ENCODE peak calls at places on chromosomes 12 and 14, in four cellular contexts. N, W, T and G are unnamed samples.

GRCh38 chr12:54024581-54024980 is 3.7 kb upstream of the HOXC6 start:
- DNase-seq in N (no peak), W (no peak), T (no peak), G (no peak)

GRCh38 chr12:124759841-124760508 is 103.7 kb downstream of the SCARB1 start:
- DNase-seq in N (no peak), W (no peak), T (no peak), G (no peak)

GRCh38 chr12:115149685-115150378 is 465.9 kb upstream of the TBX3 start:
- DNase-seq in N (peak; percentile 89), W (no peak), T (peak; percentile 86), G (peak; percentile 82)

GRCh38 chr12:112031472-112031871 is 18.2 kb downstream of the ERP29 start:
- DNase-seq in N (no peak), W (no peak), T (no peak), G (peak; percentile 7)

GRCh38 chr12:4743046-4743445 is 22.8 kb downstream of the GALNT8 start:
- DNase-seq in N (no peak), W (no peak), T (no peak), G (no peak)

GRCh38 chr14:70097576-70098256 is 91.0 kb downstream of the SLC8A3 start:
- DNase-seq in N (no peak), W (no peak), T (no peak), G (no peak)

GRCh38 chr12:98085360-98085759 is 430.0 kb upstream of the TMPO start:
- DNase-seq in N (no peak), W (no peak), T (peak; percentile 8), G (no peak)

GRCh38 chr12:62934799-62935674 is at the start of gene PPM1H:
- DNase-seq in N (no peak), W (peak; percentile 68), T (peak; percentile 22), G (peak; percentile 15)

GRCh38 chr12:34345801-34346200 is 323.5 kb downstream of the ALG10 start:
- DNase-seq in N (no peak), W (no peak), T (no peak), G (no peak)

GRCh38 chr12:22169281-22169824 is 123.3 kb downstream of the CMAS start:
- DNase-seq in N (no peak), W (no peak), T (no peak), G (no peak)

GRCh38 chr12:27332407-27333310 is at the start of gene BMAL2:
- DNase-seq in N (peak; percentile 30), W (no peak), T (peak; percentile 65), G (peak; percentile 42)

GRCh38 chr12:94714378-94714777 is 64.0 kb upstream of the TMCC3 start:
- DNase-seq in N (peak; percentile 56), W (no peak), T (peak; percentile 86), G (peak; percentile 38)

GRCh38 chr12:13537623-13538022 is 341.1 kb downstream of the EMP1 start:
- DNase-seq in N (no peak), W (no peak), T (no peak), G (no peak)

GRCh38 chr14:92589213-92589852 is 75.8 kb downstream of the RIN3 start:
- DNase-seq in N (peak; percentile 32), W (no peak), T (no peak), G (peak; percentile 56)

GRCh38 chr14:81886588-81886987 is 352.9 kb upstream of the SEL1L start:
- DNase-seq in N (no peak), W (no peak), T (no peak), G (no peak)

GRCh38 chr12:33575346-33575745 is 135.7 kb upstream of the SYT10 start:
- DNase-seq in N (no peak), W (no peak), T (no peak), G (no peak)

GRCh38 chr14:75577090-75577489 is 1.3 kb upstream of the FLVCR2 start:
- DNase-seq in N (no peak), W (no peak), T (no peak), G (no peak)

GRCh38 chr12:62006076-62006732 is 254.0 kb upstream of the USP15 start:
- DNase-seq in N (peak; percentile 15), W (peak; percentile 45), T (peak; percentile 42), G (peak; percentile 55)

GRCh38 chr12:110862331-110862730 is 15.5 kb downstream of the CCDC63 start:
- DNase-seq in N (no peak), W (no peak), T (no peak), G (no peak)

GRCh38 chr12:41605528-41606295 is 417.6 kb downstream of the PDZRN4 start:
- DNase-seq in N (no peak), W (no peak), T (peak; percentile 1), G (no peak)

GRCh38 chr12:51424662-51425539 is at the start of gene SLC4A8:
- DNase-seq in N (peak; percentile 84), W (peak; percentile 57), T (peak; percentile 86), G (peak; percentile 75)

GRCh38 chr14:57355081-57355480 is 35.3 kb upstream of the NAA30 start:
- DNase-seq in N (no peak), W (no peak), T (no peak), G (no peak)

GRCh38 chr14:89841855-89842254 is 112.7 kb downstream of the EFCAB11 start:
- DNase-seq in N (no peak), W (no peak), T (no peak), G (no peak)
- TF ChIP-seq CTCF in N (no peak), W (no peak), T (no peak), G (no peak)

DNA sequence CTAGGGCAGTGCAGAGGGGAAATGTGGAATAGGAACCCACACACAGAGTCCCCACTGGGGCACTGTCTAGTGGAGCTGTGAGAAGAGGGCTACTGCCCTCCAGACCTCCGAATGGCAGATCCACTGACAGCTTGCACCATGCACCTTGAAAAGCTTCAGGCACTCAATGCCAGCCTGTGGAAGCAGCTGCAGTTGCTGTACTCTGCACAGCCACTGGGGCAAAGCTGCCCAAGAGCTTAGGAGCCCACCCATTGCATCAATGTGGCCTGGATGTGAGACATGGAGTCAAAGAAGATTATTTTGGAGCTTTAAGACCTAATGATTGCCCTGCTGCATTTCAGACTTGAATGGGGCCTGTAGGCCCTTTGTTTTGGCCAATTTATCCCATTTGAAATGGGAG is 21.7 kb upstream of the CCDC88C start:
- DNase-seq in N (no peak), W (no peak), T (no peak), G (no peak)
- TF ChIP-seq CTCF in N (no peak), W (no peak), T (no peak), G (no peak)

GRCh38 chr12:92108651-92109050 is 37.0 kb downstream of the BTG1 start:
- DNase-seq in N (peak; percentile 83), W (no peak), T (peak; percentile 56), G (peak; percentile 65)
- TF ChIP-seq CTCF in N (no peak), W (no peak), T (no peak), G (peak; percentile 8)

GRCh38 chr12:130747867-130748740 is 32.0 kb upstream of the RIMBP2 start:
- DNase-seq in N (peak; percentile 34), W (peak; percentile 40), T (peak; percentile 48), G (peak; percentile 73)
- TF ChIP-seq CTCF in N (peak; percentile 91), W (peak; percentile 64), T (peak; percentile 92), G (peak; percentile 84)

DNA sequence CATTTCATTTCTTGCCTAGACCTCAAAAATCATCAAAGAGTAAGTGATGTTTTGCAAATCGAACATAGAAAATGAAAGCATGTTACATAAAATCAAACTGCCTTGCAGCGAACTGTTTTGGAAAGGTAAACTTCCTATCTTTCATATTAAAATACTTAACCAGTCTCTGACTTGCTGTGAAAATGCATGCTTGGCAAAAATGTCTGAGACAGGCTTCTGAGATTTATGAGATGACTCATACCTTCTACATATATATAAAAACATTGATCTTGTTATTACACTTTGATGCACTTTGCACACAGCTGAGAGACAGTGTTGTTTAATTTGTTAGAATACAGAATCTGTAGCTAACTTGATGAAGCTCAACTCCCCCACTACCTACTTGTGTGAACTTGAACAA is 179.1 kb downstream of the KITLG start:
- DNase-seq in N (peak; percentile 37), W (no peak), T (peak; percentile 47), G (no peak)
- TF ChIP-seq CTCF in N (no peak), W (no peak), T (no peak), G (no peak)

DNA sequence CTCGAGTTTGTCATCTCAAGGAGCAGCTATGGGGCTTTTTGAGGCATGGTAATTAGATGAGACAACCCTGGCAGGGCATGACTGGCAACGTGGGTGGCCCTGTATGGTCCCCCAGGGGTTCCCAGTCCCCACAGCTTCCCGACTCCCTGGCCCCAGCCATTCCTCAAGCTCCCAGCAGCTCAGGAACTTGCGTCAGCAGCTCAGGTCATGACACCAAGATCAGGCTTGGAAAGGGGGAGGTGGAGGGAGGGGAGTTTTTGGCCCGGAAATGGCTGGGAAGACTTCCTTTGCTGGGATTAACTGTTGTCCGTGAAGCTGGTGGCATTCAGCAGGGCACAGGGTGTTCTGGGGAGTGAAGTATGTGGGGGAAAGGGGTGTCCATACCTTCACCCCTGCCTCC is 10.4 kb upstream of the NRIP2 start:
- DNase-seq in N (peak; percentile 55), W (no peak), T (peak; percentile 67), G (peak; percentile 84)
- TF ChIP-seq CTCF in N (no peak), W (no peak), T (no peak), G (no peak)

DNA sequence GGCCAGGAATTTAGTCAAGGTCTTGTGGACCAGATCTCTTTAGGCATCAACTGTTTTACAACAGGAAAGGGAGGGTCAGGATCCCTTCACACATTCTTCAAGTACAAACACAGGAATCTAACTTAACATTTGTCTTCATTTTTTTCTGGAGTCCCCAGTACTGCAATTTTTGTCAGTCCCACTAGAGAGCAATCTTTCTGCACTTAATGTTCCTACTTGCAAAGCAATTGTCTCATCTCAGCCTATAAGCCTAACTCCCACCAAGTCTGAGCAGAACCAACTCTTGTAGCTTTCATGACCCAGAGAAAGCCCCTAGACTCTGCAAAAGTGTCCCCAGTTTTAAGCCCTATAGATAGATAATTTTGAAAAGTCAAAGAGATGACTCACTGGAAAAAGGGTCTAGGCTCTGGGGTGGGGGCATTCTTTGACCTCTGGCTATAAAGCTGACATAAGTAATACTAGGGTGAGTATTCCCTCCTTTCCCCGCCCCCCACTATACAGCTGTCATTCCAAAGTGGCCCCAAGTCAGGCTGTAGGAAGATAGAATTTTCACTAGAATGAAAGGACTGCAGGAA is 1.9 kb upstream of the ZBTB39 start:
- DNase-seq in N (peak; percentile 46), W (peak; percentile 52), T (peak; percentile 73), G (peak; percentile 84)
- TF ChIP-seq CTCF in N (peak; percentile 65), W (peak; percentile 93), T (peak; percentile 69), G (peak; percentile 67)

GRCh38 chr14:25042362-25043299 is 7.3 kb downstream of the STXBP6 start:
- DNase-seq in N (peak; percentile 48), W (no peak), T (peak; percentile 54), G (peak; percentile 72)
- TF ChIP-seq CTCF in N (peak; percentile 73), W (no peak), T (peak; percentile 67), G (peak; percentile 67)

DNA sequence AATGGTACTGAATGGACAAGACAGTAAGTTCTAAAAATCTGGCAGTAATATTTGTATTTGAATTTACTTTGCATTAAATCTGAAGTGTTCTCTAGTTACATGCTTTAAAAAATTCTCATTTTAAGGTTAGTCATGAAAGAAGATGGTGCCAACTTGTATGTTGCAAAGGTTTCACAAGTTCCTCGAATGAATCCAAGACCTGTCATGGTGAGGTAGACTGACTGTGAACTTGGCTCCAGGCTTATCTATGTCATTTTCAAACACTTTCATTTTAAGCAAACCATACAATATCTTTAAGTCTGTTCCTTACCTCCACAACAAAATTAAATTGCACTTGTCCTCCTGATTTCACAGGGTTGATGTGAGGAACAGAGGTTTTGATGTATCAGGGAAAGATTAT is 23.4 kb downstream of the CLEC2D start:
- DNase-seq in N (no peak), W (no peak), T (no peak), G (peak; percentile 36)
- TF ChIP-seq CTCF in N (no peak), W (no peak), T (no peak), G (no peak)